ENCODE peak calls at places on chromosome 11, in six cellular contexts. F is cardiac muscle cell, S is neuronal stem cell, Y is IMR-90, V is A549, A is tibial nerve. K is an unnamed sample.

GRCh38 chr11:17720796-17721171 is 1.4 kb downstream of the MYOD1 start:
- DNase-seq in F (no peak), S (no peak), Y (no peak), V (no peak), A (no peak), K (no peak)

GRCh38 chr11:1049071-1049405 is 12.5 kb upstream of the MUC6 start:
- DNase-seq in F (no peak), S (no peak), Y (no peak), V (no peak), A (no peak), K (no peak)

GRCh38 chr11:71372693-71373657 is 75.2 kb downstream of the DHCR7 start:
- DNase-seq in F (peak; percentile 37), S (no peak), Y (peak; percentile 50), V (peak; percentile 46), A (no peak), K (no peak)

GRCh38 chr11:72782081-72782920 is 11.5 kb downstream of the STARD10 start:
- DNase-seq in F (no peak), S (no peak), Y (no peak), V (no peak), A (no peak), K (no peak)

GRCh38 chr11:62591448-62592215 is at the start of gene TUT1:
- DNase-seq in F (peak; percentile 99), S (peak; percentile 99), Y (peak; percentile 99), V (peak; percentile 100), A (peak; percentile 96), K (peak; percentile 95)

GRCh38 chr11:24779791-24780190 is 282.9 kb downstream of the LUZP2 start:
- DNase-seq in F (peak; percentile 10), S (no peak), Y (no peak), V (no peak), A (no peak), K (no peak)

GRCh38 chr11:111069076-111069475 is 176.4 kb upstream of the POU2AF2 start:
- DNase-seq in F (peak; percentile 62), S (no peak), Y (peak; percentile 81), V (peak; percentile 2), A (no peak), K (no peak)

GRCh38 chr11:111571829-111572501 is 30.3 kb upstream of the SIK2 start:
- DNase-seq in F (peak; percentile 27), S (no peak), Y (peak; percentile 33), V (no peak), A (no peak), K (no peak)

GRCh38 chr11:4881860-4882500 is at the start of gene OR51T1:
- DNase-seq in F (no peak), S (no peak), Y (peak; percentile 40), V (no peak), A (no peak), K (no peak)

GRCh38 chr11:84227970-84228369 is 941.8 kb upstream of the CCDC90B start:
- DNase-seq in F (no peak), S (no peak), Y (no peak), V (no peak), A (no peak), K (no peak)

GRCh38 chr11:6077723-6078122 is 29.8 kb upstream of the OR56B4 start:
- DNase-seq in F (no peak), S (no peak), Y (no peak), V (no peak), A (no peak), K (no peak)

GRCh38 chr11:3824714-3825472 is 15.9 kb downstream of the RHOG start:
- DNase-seq in F (peak; percentile 70), S (no peak), Y (no peak), V (peak; percentile 80), A (peak; percentile 57), K (peak; percentile 66)

GRCh38 chr11:848988-849824 is 6.6 kb downstream of the TSPAN4 start:
- DNase-seq in F (no peak), S (no peak), Y (no peak), V (no peak), A (no peak), K (peak; percentile 31)

GRCh38 chr11:74702383-74703007 is 28.7 kb downstream of the CHRDL2 start:
- DNase-seq in F (peak; percentile 79), S (peak; percentile 79), Y (peak; percentile 76), V (peak; percentile 75), A (peak; percentile 66), K (peak; percentile 23)

GRCh38 chr11:133946541-133947297 is 10.0 kb downstream of the IGSF9B start:
- DNase-seq in F (no peak), S (no peak), Y (no peak), V (no peak), A (no peak), K (no peak)

GRCh38 chr11:133946018-133946417 is 10.8 kb downstream of the IGSF9B start:
- DNase-seq in F (no peak), S (no peak), Y (no peak), V (no peak), A (no peak), K (no peak)

GRCh38 chr11:133947298-133947905 is 9.4 kb downstream of the IGSF9B start:
- DNase-seq in F (peak; percentile 63), S (peak; percentile 66), Y (peak; percentile 23), V (peak; percentile 44), A (no peak), K (peak; percentile 48)

GRCh38 chr11:133950874-133951483 is 5.8 kb downstream of the IGSF9B start:
- DNase-seq in F (no peak), S (no peak), Y (no peak), V (no peak), A (no peak), K (no peak)

GRCh38 chr11:133948711-133949110 is 8.1 kb downstream of the IGSF9B start:
- DNase-seq in F (no peak), S (no peak), Y (no peak), V (no peak), A (no peak), K (no peak)
- H3K4me1 ChIP-seq in F (peaks cover 33% of the 10 kb centered on the region), S (peaks cover 62% of the 10 kb centered on the region), Y (peaks cover 2% of the 10 kb centered on the region), V (peaks cover 3% of the 10 kb centered on the region), A (peaks cover 71% of the 10 kb centered on the region), K (peaks cover 54% of the 10 kb centered on the region)

GRCh38 chr11:19715373-19715772 is 2.7 kb downstream of the NAV2 start:
- DNase-seq in F (peak; percentile 56), S (no peak), Y (peak; percentile 98), V (peak; percentile 70), A (no peak), K (no peak)

GRCh38 chr11:19714387-19715363 is 2.0 kb downstream of the NAV2 start:
- DNase-seq in F (peak; percentile 47), S (no peak), Y (peak; percentile 85), V (peak; percentile 17), A (peak; percentile 33), K (no peak)

GRCh38 chr11:19712281-19713220 is at the start of gene NAV2:
- DNase-seq in F (peak; percentile 95), S (peak; percentile 93), Y (peak; percentile 91), V (peak; percentile 91), A (peak; percentile 86), K (peak; percentile 64)

GRCh38 chr11:19713221-19714092 is 820 bp downstream of the NAV2 start:
- DNase-seq in F (no peak), S (no peak), Y (no peak), V (no peak), A (no peak), K (no peak)

GRCh38 chr11:19714093-19714386 is 1.4 kb downstream of the NAV2 start:
- DNase-seq in F (peak; percentile 5), S (no peak), Y (peak; percentile 19), V (no peak), A (no peak), K (no peak)
- H3K4me3 ChIP-seq in F (no peak overlapping the region), S (peak overlapping the region; percentile 62), Y (peak overlapping the region; percentile 50), V (peak overlapping the region; percentile 49), A (peak overlapping the region; percentile 62), K (peak overlapping the region; percentile 81)

GRCh38 chr11:34080609-34081008 is 24.8 kb upstream of the NAT10 start:
- DNase-seq in F (no peak), S (no peak), Y (no peak), V (no peak), A (no peak), K (no peak)

GRCh38 chr11:34086554-34087278 is 18.7 kb upstream of the NAT10 start:
- DNase-seq in F (no peak), S (no peak), Y (peak; percentile 70), V (no peak), A (no peak), K (no peak)

DNA sequence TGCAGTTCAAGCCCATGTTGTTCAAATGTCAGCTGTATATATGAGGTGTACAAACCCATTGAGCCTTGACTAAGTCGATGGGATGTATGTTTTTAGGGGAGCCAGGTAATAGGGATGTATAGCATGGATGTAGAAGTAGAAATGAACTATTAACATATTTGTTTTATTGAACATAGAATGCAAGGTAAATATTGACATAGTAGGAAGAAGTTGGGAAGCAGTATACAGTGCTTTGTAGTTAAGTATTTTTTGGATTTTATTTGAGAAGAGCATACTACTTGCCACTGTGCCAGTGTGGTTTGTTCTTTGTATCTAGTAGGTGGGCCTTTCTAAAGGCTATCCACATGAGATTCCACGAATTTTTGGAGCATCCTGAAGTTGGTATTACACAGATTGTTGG is 20.8 kb upstream of the NAT10 start:
- DNase-seq in F (no peak), S (no peak), Y (no peak), V (no peak), A (no peak), K (no peak)
- H3K4me1 ChIP-seq in F (no peaks in the 10 kb centered on the region), S (no peaks in the 10 kb centered on the region), Y (no peaks in the 10 kb centered on the region), V (no peaks in the 10 kb centered on the region), A (no peaks in the 10 kb centered on the region), K (peaks cover 3% of the 10 kb centered on the region)

GRCh38 chr11:97745515-97746050 is 1275.2 kb upstream of the CNTN5 start:
- DNase-seq in F (no peak), S (no peak), Y (no peak), V (no peak), A (no peak), K (no peak)
- H3K4me3 ChIP-seq in F (no peak overlapping the region), S (no peak overlapping the region), Y (no peak overlapping the region), V (no peak overlapping the region), A (no peak overlapping the region), K (no peak overlapping the region)

DNA sequence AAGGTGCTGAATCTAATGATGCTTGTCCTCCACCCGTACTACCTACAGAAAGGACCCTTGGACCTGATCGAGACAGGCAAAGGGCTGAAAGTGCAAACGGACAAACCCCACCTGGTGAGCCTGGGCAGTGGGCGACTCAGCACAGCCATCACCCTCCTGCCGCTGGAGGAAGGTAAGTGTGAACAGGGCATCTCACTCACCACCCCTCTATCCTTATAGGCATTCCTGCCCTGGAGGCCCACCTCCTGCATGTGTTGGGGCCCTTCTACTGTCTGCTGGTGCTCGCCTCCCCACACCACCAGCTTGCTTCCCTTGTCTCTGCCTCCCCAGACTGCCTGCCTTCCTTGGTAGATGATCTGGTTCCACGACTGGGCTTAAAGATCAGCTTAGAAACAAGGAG is 7.1 kb downstream of the PHLDB1 start:
- DNase-seq in F (no peak), S (no peak), Y (no peak), V (no peak), A (no peak), K (no peak)
- H3K4me1 ChIP-seq in F (peaks cover 33% of the 10 kb centered on the region), S (peaks cover 62% of the 10 kb centered on the region), Y (peaks cover 35% of the 10 kb centered on the region), V (peaks cover 51% of the 10 kb centered on the region), A (peaks cover 97% of the 10 kb centered on the region), K (peaks cover 17% of the 10 kb centered on the region)

K was measured in effector memory CD4-positive, alpha-beta T cell.